ENCODE peak calls at places on chromosomes 13 and 19, in seven cellular contexts. One of them, this sample, is unnamed.

GRCh38 chr13:74570834-74571233 is 436.6 kb upstream of the KLF12 start:
- DNase-seq in dermis microvascular lymphatic vessel endothelial cell: no peak
- DNase-seq in hypothalamus: no peak
- DNase-seq in activated naive CD4-positive, alpha-beta T cell treated with anti-CD3 and anti-CD28 coated beads for 36 hours: no peak
- DNase-seq in activated naive CD8-positive, alpha-beta T cell treated with anti-CD3 and anti-CD28 coated beads, Interleukin-2, amount 50 U/mL, for 24 hours: no peak
- DNase-seq in HuH-7: no peak
- DNase-seq in T-helper 1 cell: no peak
- DNase-seq in this sample: no peak

GRCh38 chr19:6772866-6773322 is 386 bp downstream of the VAV1 start:
- DNase-seq in activated naive CD8-positive, alpha-beta T cell treated with anti-CD3 and anti-CD28 coated beads, Interleukin-2, amount 50 U/mL, for 24 hours: no peak
- DNase-seq in activated naive CD4-positive, alpha-beta T cell treated with anti-CD3 and anti-CD28 coated beads for 36 hours: no peak
- DNase-seq in dermis microvascular lymphatic vessel endothelial cell: no peak
- DNase-seq in HuH-7: no peak
- DNase-seq in T-helper 1 cell: no peak
- DNase-seq in hypothalamus: no peak
- DNase-seq in this sample: no peak

GRCh38 chr19:49983645-49984229 is 22.8 kb upstream of the SIGLEC11 start:
- DNase-seq in T-helper 1 cell: peak
- DNase-seq in activated naive CD8-positive, alpha-beta T cell treated with anti-CD3 and anti-CD28 coated beads, Interleukin-2, amount 50 U/mL, for 24 hours: peak
- DNase-seq in hypothalamus: peak
- DNase-seq in dermis microvascular lymphatic vessel endothelial cell: peak
- DNase-seq in activated naive CD4-positive, alpha-beta T cell treated with anti-CD3 and anti-CD28 coated beads for 36 hours: peak
- DNase-seq in HuH-7: peak
- DNase-seq in this sample: peak

GRCh38 chr13:111947876-111948275 is 119.1 kb upstream of the SOX1 start:
- DNase-seq in T-helper 1 cell: no peak
- DNase-seq in activated naive CD4-positive, alpha-beta T cell treated with anti-CD3 and anti-CD28 coated beads for 36 hours: no peak
- DNase-seq in dermis microvascular lymphatic vessel endothelial cell: no peak
- DNase-seq in HuH-7: no peak
- DNase-seq in hypothalamus: no peak
- DNase-seq in activated naive CD8-positive, alpha-beta T cell treated with anti-CD3 and anti-CD28 coated beads, Interleukin-2, amount 50 U/mL, for 24 hours: no peak
- DNase-seq in this sample: no peak

GRCh38 chr19:55600336-55601028 is 394 bp downstream of the ZNF524 start:
- DNase-seq in activated naive CD4-positive, alpha-beta T cell treated with anti-CD3 and anti-CD28 coated beads for 36 hours: no peak
- DNase-seq in hypothalamus: peak
- DNase-seq in dermis microvascular lymphatic vessel endothelial cell: peak
- DNase-seq in activated naive CD8-positive, alpha-beta T cell treated with anti-CD3 and anti-CD28 coated beads, Interleukin-2, amount 50 U/mL, for 24 hours: peak
- DNase-seq in T-helper 1 cell: no peak
- DNase-seq in HuH-7: peak
- DNase-seq in this sample: no peak

GRCh38 chr19:34363094-34363493 is 1.9 kb upstream of the GPI start:
- DNase-seq in activated naive CD8-positive, alpha-beta T cell treated with anti-CD3 and anti-CD28 coated beads, Interleukin-2, amount 50 U/mL, for 24 hours: no peak
- DNase-seq in hypothalamus: no peak
- DNase-seq in activated naive CD4-positive, alpha-beta T cell treated with anti-CD3 and anti-CD28 coated beads for 36 hours: no peak
- DNase-seq in T-helper 1 cell: no peak
- DNase-seq in dermis microvascular lymphatic vessel endothelial cell: no peak
- DNase-seq in HuH-7: peak
- DNase-seq in this sample: no peak

GRCh38 chr13:72204291-72204690 is 337.3 kb upstream of the DACH1 start:
- DNase-seq in activated naive CD4-positive, alpha-beta T cell treated with anti-CD3 and anti-CD28 coated beads for 36 hours: no peak
- DNase-seq in hypothalamus: no peak
- DNase-seq in T-helper 1 cell: no peak
- DNase-seq in dermis microvascular lymphatic vessel endothelial cell: no peak
- DNase-seq in HuH-7: no peak
- DNase-seq in activated naive CD8-positive, alpha-beta T cell treated with anti-CD3 and anti-CD28 coated beads, Interleukin-2, amount 50 U/mL, for 24 hours: no peak
- DNase-seq in this sample: no peak

GRCh38 chr13:66887088-66887487 is 343.0 kb downstream of the PCDH9 start:
- DNase-seq in activated naive CD4-positive, alpha-beta T cell treated with anti-CD3 and anti-CD28 coated beads for 36 hours: no peak
- DNase-seq in activated naive CD8-positive, alpha-beta T cell treated with anti-CD3 and anti-CD28 coated beads, Interleukin-2, amount 50 U/mL, for 24 hours: no peak
- DNase-seq in dermis microvascular lymphatic vessel endothelial cell: peak
- DNase-seq in T-helper 1 cell: no peak
- DNase-seq in HuH-7: no peak
- DNase-seq in hypothalamus: no peak
- DNase-seq in this sample: peak

GRCh38 chr13:64579331-64579730 is 2650.8 kb downstream of the PCDH9 start:
- DNase-seq in activated naive CD8-positive, alpha-beta T cell treated with anti-CD3 and anti-CD28 coated beads, Interleukin-2, amount 50 U/mL, for 24 hours: no peak
- DNase-seq in hypothalamus: no peak
- DNase-seq in HuH-7: no peak
- DNase-seq in T-helper 1 cell: no peak
- DNase-seq in activated naive CD4-positive, alpha-beta T cell treated with anti-CD3 and anti-CD28 coated beads for 36 hours: no peak
- DNase-seq in dermis microvascular lymphatic vessel endothelial cell: peak
- DNase-seq in this sample: no peak

GRCh38 chr19:6481541-6482342 is at the start of gene DENND1C:
- DNase-seq in dermis microvascular lymphatic vessel endothelial cell: no peak
- DNase-seq in HuH-7: peak
- DNase-seq in activated naive CD8-positive, alpha-beta T cell treated with anti-CD3 and anti-CD28 coated beads, Interleukin-2, amount 50 U/mL, for 24 hours: peak
- DNase-seq in T-helper 1 cell: peak
- DNase-seq in hypothalamus: peak
- DNase-seq in activated naive CD4-positive, alpha-beta T cell treated with anti-CD3 and anti-CD28 coated beads for 36 hours: peak
- DNase-seq in this sample: no peak

GRCh38 chr19:3404324-3405260 is 38.2 kb downstream of the NFIC start:
- DNase-seq in activated naive CD4-positive, alpha-beta T cell treated with anti-CD3 and anti-CD28 coated beads for 36 hours: no peak
- DNase-seq in T-helper 1 cell: no peak
- DNase-seq in dermis microvascular lymphatic vessel endothelial cell: peak
- DNase-seq in activated naive CD8-positive, alpha-beta T cell treated with anti-CD3 and anti-CD28 coated beads, Interleukin-2, amount 50 U/mL, for 24 hours: no peak
- DNase-seq in hypothalamus: peak
- DNase-seq in HuH-7: no peak
- DNase-seq in this sample: no peak

This sample was measured in RPMI8226.